ENCODE peak calls at places on chromosomes 13 and 19, in five cellular contexts. G, M, J, O and F are unnamed samples.

GRCh38 chr19:45275370-45275971 is 24.4 kb downstream of the MARK4 start:
- DNase-seq in J (no peak), G (no peak), O (no peak), M (no peak), F (no peak)

GRCh38 chr19:40600086-40600917 is 867 bp upstream of the LTBP4 start:
- DNase-seq in M (no peak), G (no peak), J (no peak), O (no peak), F (no peak)

GRCh38 chr19:14410054-14410774 is 8.9 kb downstream of the DDX39A start:
- DNase-seq in G (no peak), M (no peak), J (no peak), O (no peak), F (no peak)

GRCh38 chr13:64248371-64249065 is 2832.9 kb upstream of the PCDH20 start:
- DNase-seq in J (peak), G (no peak), M (peak), O (no peak), F (no peak)

GRCh38 chr19:30959011-30959410 is 390.2 kb downstream of the TSHZ3 start:
- DNase-seq in G (no peak), J (no peak), O (no peak), M (no peak), F (no peak)

GRCh38 chr13:26440111-26440510 is 117.4 kb upstream of the WASF3 start:
- DNase-seq in O (no peak), J (no peak), G (no peak), M (no peak), F (no peak)

GRCh38 chr19:54448037-54448773 is 794 bp upstream of the LENG8 start:
- DNase-seq in J (no peak), G (peak), M (peak), O (peak), F (no peak)

GRCh38 chr13:52786747-52787146 is 47.1 kb upstream of the CNMD start:
- DNase-seq in M (no peak), G (no peak), J (no peak), O (no peak), F (no peak)

GRCh38 chr19:38319421-38320258 is at the start of gene KCNK6:
- DNase-seq in M (peak), J (no peak), G (no peak), O (peak), F (no peak)

GRCh38 chr19:52993342-52994178 is 20.2 kb upstream of the ERVV-1 start:
- DNase-seq in J (no peak), G (peak), O (peak), M (peak), F (peak)

GRCh38 chr13:34654203-34654602 is 287.9 kb upstream of the NBEA start:
- DNase-seq in O (peak), M (no peak), J (no peak), G (no peak), F (no peak)

GRCh38 chr19:38684862-38685665 is 37.6 kb downstream of the ACTN4 start:
- DNase-seq in G (no peak), O (no peak), M (no peak), J (no peak), F (no peak)

GRCh38 chr13:36259361-36260137 is 38.1 kb downstream of the CCDC169 start:
- DNase-seq in O (no peak), G (no peak), J (no peak), M (no peak), F (no peak)

GRCh38 chr19:56919308-56919995 is 78.9 kb upstream of the PEG3 start:
- DNase-seq in J (no peak), G (no peak), M (no peak), O (no peak), F (no peak)

GRCh38 chr13:44305216-44305615 is 68.4 kb upstream of the SERP2 start:
- DNase-seq in J (no peak), G (no peak), O (no peak), M (no peak), F (no peak)
- H3K4me3 ChIP-seq in J (no peak), G (no peak), O (no peak), M (no peak), F (no peak)

DNA sequence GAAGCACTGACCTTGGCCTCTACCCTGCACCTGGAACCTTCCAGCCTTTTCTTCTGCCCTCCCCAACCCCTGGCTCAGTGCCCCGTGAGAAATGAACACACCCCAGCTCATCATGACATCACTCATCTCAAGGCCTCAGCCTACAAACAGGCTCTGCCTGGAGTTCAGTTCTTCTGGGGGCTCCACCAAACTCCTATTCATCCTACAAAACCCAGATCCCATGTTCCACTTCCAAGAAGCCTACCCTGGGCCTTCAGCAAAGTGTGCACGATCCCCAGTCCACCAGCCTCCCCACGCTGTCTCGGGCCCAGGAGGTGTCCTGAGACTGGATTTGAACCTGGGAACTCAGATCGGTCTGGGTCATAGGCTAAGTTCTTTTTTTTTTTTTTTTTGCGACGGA is 9.0 kb upstream of the SHC2 start:
- DNase-seq in G (no peak), O (no peak), M (no peak), J (no peak), F (no peak)
- H3K4me3 ChIP-seq in G (no peak), O (no peak), M (no peak), J (no peak), F (no peak)

GRCh38 chr19:679418-680286 is 3.5 kb downstream of the FSTL3 start:
- DNase-seq in G (peak), J (no peak), O (peak), M (peak), F (peak)

GRCh38 chr19:681029-681626 is 4.9 kb downstream of the FSTL3 start:
- DNase-seq in G (no peak), O (no peak), M (peak), J (no peak), F (no peak)

GRCh38 chr19:680287-681028 is 4.3 kb downstream of the FSTL3 start:
- DNase-seq in O (peak), G (peak), J (peak), M (peak), F (peak)

GRCh38 chr19:682678-683320 is 6.6 kb downstream of the FSTL3 start:
- DNase-seq in G (no peak), O (no peak), J (no peak), M (no peak), F (no peak)

DNA sequence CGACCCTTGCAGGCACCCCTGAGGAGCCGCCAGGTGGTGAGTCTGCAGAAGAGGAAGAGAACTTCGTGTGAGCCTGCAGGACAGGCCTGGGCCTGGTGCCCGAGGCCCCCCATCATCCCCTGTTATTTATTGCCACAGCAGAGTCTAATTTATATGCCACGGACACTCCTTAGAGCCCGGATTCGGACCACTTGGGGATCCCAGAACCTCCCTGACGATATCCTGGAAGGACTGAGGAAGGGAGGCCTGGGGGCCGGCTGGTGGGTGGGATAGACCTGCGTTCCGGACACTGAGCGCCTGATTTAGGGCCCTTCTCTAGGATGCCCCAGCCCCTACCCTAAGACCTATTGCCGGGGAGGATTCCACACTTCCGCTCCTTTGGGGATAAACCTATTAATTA is 5.4 kb downstream of the FSTL3 start:
- DNase-seq in J (no peak), O (no peak), M (no peak), G (no peak), F (no peak)
- H3K4me3 ChIP-seq in J (no peak), O (no peak), M (no peak), G (no peak), F (no peak)

GRCh38 chr19:8342316-8342683 is 762 bp downstream of the KANK3 start:
- DNase-seq in J (no peak), G (no peak), M (no peak), O (no peak), F (no peak)
- H3K4me3 ChIP-seq in J (no peak), G (peak), M (no peak), O (no peak), F (no peak)

GRCh38 chr19:42287017-42287825 is 14.7 kb upstream of the PRR19 start:
- DNase-seq in O (no peak), M (no peak), J (no peak), G (no peak), F (no peak)

GRCh38 chr19:42285546-42285945 is 16.4 kb upstream of the PRR19 start:
- DNase-seq in M (no peak), J (no peak), O (no peak), G (no peak), F (no peak)

GRCh38 chr19:42285988-42286348 is 16.0 kb upstream of the PRR19 start:
- DNase-seq in M (no peak), J (no peak), G (no peak), O (no peak), F (no peak)

GRCh38 chr19:42287826-42288107 is 14.2 kb upstream of the PRR19 start:
- DNase-seq in J (no peak), G (no peak), M (no peak), O (no peak), F (no peak)

GRCh38 chr19:42286349-42287016 is 15.4 kb upstream of the PRR19 start:
- DNase-seq in G (no peak), O (peak), M (peak), J (no peak), F (no peak)
- H3K4me3 ChIP-seq in G (no peak), O (no peak), M (peak), J (peak), F (peak)